ENCODE peak calls at places on chromosomes 16 and 17, in five cellular contexts. Y is neural progenitor cell, W is PC-3, L is uterus, Q is ascending aorta. A is an unnamed sample. For H3K36me3 and H3K4me1, the result is how much of the 10 kb centered on the place peaks cover.

GRCh38 chr16:12062343-12063003 is 85.9 kb downstream of the SNX29 start:
- DNase-seq in W (peak), Q (peak), L (peak), Y (no peak), A (peak)

GRCh38 chr16:54175169-54175551 is 111.4 kb downstream of the IRX3 start:
- DNase-seq in L (no peak), W (no peak), Q (no peak), Y (no peak), A (no peak)

GRCh38 chr16:89155184-89155679 is 16.3 kb upstream of the CDH15 start:
- DNase-seq in Q (peak), L (peak), W (no peak), Y (no peak), A (no peak)

GRCh38 chr16:51409001-51409675 is 258.1 kb upstream of the SALL1 start:
- DNase-seq in Q (no peak), W (no peak), L (peak), Y (no peak), A (no peak)

GRCh38 chr17:39365872-39366271 is 35.6 kb downstream of the FBXL20 start:
- DNase-seq in Y (no peak), W (no peak), L (no peak), Q (no peak), A (no peak)

GRCh38 chr16:3548859-3549258 is 28.3 kb downstream of the NLRC3 start:
- DNase-seq in L (no peak), W (no peak), Y (no peak), Q (no peak), A (no peak)

GRCh38 chr17:59688008-59688407 is 19.2 kb downstream of the PTRH2 start:
- DNase-seq in L (no peak), W (no peak), Y (no peak), Q (no peak), A (no peak)

GRCh38 chr17:35002876-35003551 is 22.7 kb downstream of the LIG3 start:
- DNase-seq in Q (no peak), Y (no peak), L (no peak), W (peak), A (no peak)

GRCh38 chr16:67923414-67924127 is 8.1 kb downstream of the CTRL start:
- DNase-seq in Q (no peak), L (no peak), W (no peak), Y (no peak), A (no peak)

GRCh38 chr17:40602445-40603443 is 37.5 kb upstream of the CCR7 start:
- DNase-seq in Y (no peak), W (no peak), Q (no peak), L (no peak), A (no peak)

DNA sequence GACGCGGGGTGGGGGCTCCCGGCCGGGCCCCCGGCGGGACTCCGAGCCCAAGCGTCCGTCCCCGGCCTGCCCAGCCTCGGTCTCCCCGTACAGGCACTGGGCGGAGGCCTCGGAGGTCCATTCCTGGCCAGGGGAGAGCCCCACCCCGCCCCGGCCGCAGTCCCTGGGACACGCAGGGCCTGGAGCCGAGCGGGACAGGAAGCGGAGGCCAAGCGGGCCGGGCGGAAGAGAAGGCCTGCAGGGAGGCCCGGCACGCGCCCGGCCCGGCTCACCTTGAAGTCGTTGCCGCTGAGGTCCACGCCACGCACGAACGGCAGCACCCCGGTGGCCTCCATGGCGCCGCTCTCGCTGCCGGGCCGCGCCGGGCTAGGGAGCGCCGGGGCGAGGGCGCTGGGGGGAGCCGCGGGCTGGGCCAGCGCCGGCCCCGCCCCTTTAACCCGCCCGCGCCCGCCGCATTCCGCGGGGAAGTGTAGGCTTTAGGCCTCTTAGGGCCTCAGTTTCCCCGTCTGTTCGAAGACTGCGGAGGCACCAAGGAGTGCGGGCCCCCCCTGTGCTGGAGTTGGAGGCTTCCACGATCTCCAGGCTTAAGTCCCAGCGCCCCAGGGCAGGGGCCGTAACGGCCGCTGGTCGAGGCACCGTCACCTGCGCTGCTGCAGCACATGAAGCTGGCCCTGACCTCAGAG is at the start of gene FLII:
- DNase-seq in W (peak), Y (peak), L (peak), Q (peak), A (peak)
- H3K36me3 ChIP-seq in W (under half), Y (under half), L (under half), Q (under half), A (half or more)

GRCh38 chr17:63250830-63251229 is 195.3 kb downstream of the CYB561 start:
- DNase-seq in Q (no peak), Y (no peak), W (no peak), L (no peak), A (no peak)

GRCh38 chr17:63247706-63248105 is 198.4 kb downstream of the CYB561 start:
- DNase-seq in Q (no peak), W (no peak), L (no peak), Y (no peak), A (no peak)

GRCh38 chr17:63249256-63250006 is 196.7 kb downstream of the CYB561 start:
- DNase-seq in L (no peak), Q (no peak), Y (no peak), W (no peak), A (no peak)

DNA sequence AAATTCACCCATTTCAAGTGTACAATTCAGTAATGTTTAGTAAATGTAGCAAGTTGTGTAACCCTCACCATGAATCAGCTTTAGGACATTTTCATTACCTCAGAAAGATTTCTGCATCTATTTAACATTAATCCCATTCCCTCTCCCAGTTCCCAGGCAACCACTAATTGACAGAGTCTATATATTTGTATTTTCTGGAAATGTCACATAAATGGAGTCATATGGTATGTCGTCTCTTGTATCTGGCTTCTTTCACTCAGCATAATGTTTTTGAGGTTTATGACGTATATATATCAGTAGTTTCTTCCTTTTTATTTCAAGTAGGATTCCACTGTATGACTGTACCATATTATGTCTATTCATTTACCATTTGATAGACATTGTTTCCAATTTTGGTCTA is 199.8 kb downstream of the CYB561 start:
- DNase-seq in L (no peak), W (no peak), Q (no peak), Y (no peak), A (no peak)
- H3K27ac ChIP-seq in L (no peak), W (no peak), Q (no peak), Y (no peak), A (no peak)

GRCh38 chr17:41692722-41693521 is 4.2 kb downstream of the EIF1 start:
- DNase-seq in Y (no peak), Q (no peak), W (no peak), L (no peak), A (no peak)
- H3K4me1 ChIP-seq in Y (under half), Q (under half), W (under half), L (under half), A (under half)

DNA sequence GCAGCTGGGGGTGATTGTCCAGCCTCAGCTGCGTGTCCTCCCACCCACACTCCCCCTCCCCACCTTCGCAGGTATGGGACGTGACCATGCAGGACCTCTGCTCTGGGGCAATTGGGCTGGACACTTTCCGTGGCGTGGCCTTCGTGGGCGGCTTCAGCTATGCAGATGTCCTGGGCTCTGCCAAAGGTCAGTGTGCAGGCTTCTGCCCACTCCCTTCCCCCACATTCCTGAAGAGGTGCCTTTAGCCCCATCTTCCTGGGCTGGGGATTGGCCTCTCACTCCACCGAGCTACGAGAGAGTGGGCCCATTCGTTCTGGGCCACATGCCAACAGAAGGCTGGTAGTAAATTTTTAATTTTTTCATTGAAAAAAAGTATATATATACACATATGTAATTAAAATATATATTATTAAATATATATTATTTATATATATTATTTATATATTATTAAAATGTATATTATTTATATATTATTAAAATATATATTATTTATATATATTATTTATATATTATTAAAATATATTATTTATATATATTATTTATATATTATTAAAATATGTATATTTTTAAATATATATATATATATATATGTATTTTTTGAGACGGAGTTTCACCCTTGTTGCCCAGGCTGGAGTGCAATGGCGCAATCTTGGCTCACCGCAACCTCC is 18.5 kb downstream of the PFAS start:
- DNase-seq in Q (no peak), W (no peak), Y (no peak), L (no peak), A (no peak)
- H3K36me3 ChIP-seq in Q (under half), W (under half), Y (under half), L (under half), A (under half)

GRCh38 chr17:41988418-41988817 is 21.8 kb downstream of the CNP start:
- DNase-seq in Y (no peak), Q (no peak), W (no peak), L (no peak), A (no peak)
- H3K27ac ChIP-seq in Y (no peak), Q (no peak), W (no peak), L (no peak), A (no peak)

DNA sequence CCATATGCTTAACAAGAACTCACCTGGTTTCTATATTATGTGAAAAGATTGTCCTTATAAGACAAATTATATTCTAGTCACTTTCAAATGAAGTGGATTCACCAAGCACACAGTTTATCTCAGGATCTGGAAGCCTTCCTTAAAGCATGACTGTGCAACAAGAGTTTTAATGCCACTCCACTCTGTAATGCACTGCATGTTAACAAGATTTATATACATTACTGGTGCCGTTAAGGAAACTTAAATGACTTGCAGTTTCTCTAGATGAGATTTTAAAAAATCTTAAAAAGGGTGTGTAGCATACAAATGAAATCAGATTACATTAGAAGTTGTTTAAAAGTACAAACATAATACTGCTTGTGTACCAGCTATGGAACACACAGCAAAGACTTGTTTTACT is 150.8 kb downstream of the SNX11 start:
- DNase-seq in Q (no peak), W (no peak), Y (no peak), L (no peak), A (no peak)
- H3K4me1 ChIP-seq in Q (under half), W (under half), Y (under half), L (under half), A (under half)

GRCh38 chr16:87338155-87338765 is 21.1 kb upstream of the C16orf95 start:
- DNase-seq in W (no peak), L (no peak), Q (no peak), Y (no peak), A (no peak)
- H3K36me3 ChIP-seq in W (under half), L (under half), Q (half or more), Y (under half), A (half or more)

GRCh38 chr17:3964203-3965122 is at the start of gene ATP2A3:
- DNase-seq in Y (peak), W (no peak), L (no peak), Q (no peak), A (no peak)
- H3K27ac ChIP-seq in Y (no peak), W (no peak), L (peak), Q (peak), A (no peak)

GRCh38 chr16:48590476-48590875 is 19.5 kb downstream of the N4BP1 start:
- DNase-seq in Y (no peak), Q (no peak), L (no peak), W (no peak), A (no peak)

GRCh38 chr16:48592839-48593429 is 17.0 kb downstream of the N4BP1 start:
- DNase-seq in L (no peak), Q (no peak), W (no peak), Y (peak), A (no peak)

GRCh38 chr16:48591976-48592375 is 18.0 kb downstream of the N4BP1 start:
- DNase-seq in Q (no peak), W (no peak), Y (no peak), L (no peak), A (no peak)

GRCh38 chr16:48597563-48598392 is 12.2 kb downstream of the N4BP1 start:
- DNase-seq in W (no peak), L (no peak), Q (no peak), Y (no peak), A (no peak)

GRCh38 chr16:48596326-48596725 is 13.7 kb downstream of the N4BP1 start:
- DNase-seq in L (no peak), W (no peak), Q (no peak), Y (no peak), A (no peak)
- H3K4me1 ChIP-seq in L (under half), W (under half), Q (under half), Y (under half), A (under half)

GRCh38 chr17:83119987-83120864 is 40.8 kb downstream of the METRNL start:
- DNase-seq in Y (no peak), L (no peak), Q (no peak), W (no peak), A (no peak)
- H3K36me3 ChIP-seq in Y (under half), L (under half), Q (under half), W (under half), A (under half)